ENCODE peak calls at places on chromosomes 5 and 9, in nine cellular contexts. J is PC-3; H is tibial nerve; C is CD4-positive, alpha-beta T cell; M is Panc1; P is gastrocnemius medialis; Z is ovary; W is HCT116; K is cardiac muscle cell. A is an unnamed sample.

GRCh38 chr5:39476466-39477215 is 51.9 kb upstream of the DAB2 start:
- DNase-seq in J (peak), H (no peak), C (no peak), M (no peak), P (no peak), Z (no peak), W (no peak), K (peak), A (no peak)

GRCh38 chr5:15821506-15821905 is 321.5 kb downstream of the FBXL7 start:
- DNase-seq in J (no peak), H (no peak), C (no peak), M (no peak), P (no peak), Z (no peak), W (no peak), K (peak), A (no peak)

GRCh38 chr9:2028888-2029287 is 13.7 kb downstream of the SMARCA2 start:
- DNase-seq in J (no peak), H (no peak), C (no peak), M (no peak), P (no peak), Z (no peak), W (no peak), K (no peak), A (no peak)

GRCh38 chr5:142422426-142422825 is 97.6 kb upstream of the SPRY4 start:
- DNase-seq in J (peak), H (no peak), C (no peak), M (no peak), P (no peak), Z (no peak), W (no peak), K (peak), A (peak)

GRCh38 chr9:135440620-135441019 is 39.0 kb upstream of the PPP1R26 start:
- DNase-seq in J (no peak), H (no peak), C (no peak), M (no peak), P (no peak), Z (no peak), W (peak), K (no peak), A (no peak)

GRCh38 chr9:124812401-124813016 is 35.6 kb downstream of the OLFML2A start:
- DNase-seq in J (peak), H (peak), C (no peak), M (no peak), P (no peak), Z (no peak), W (peak), K (peak), A (peak)

GRCh38 chr5:135094339-135095051 is 60.5 kb upstream of the PITX1 start:
- DNase-seq in J (no peak), H (no peak), C (no peak), M (no peak), P (no peak), Z (no peak), W (no peak), K (no peak), A (no peak)

GRCh38 chr5:123670981-123671557 is 159.1 kb downstream of the CSNK1G3 start:
- DNase-seq in J (peak), H (peak), C (peak), M (peak), P (no peak), Z (peak), W (peak), K (peak), A (peak)

GRCh38 chr5:112604741-112605390 is 132.8 kb upstream of the APC start:
- DNase-seq in J (peak), H (no peak), C (no peak), M (peak), P (no peak), Z (no peak), W (peak), K (peak), A (no peak)

GRCh38 chr5:154940772-154941620 is at the start of gene MRPL22:
- DNase-seq in J (peak), H (peak), C (peak), M (peak), P (peak), Z (peak), W (peak), K (peak), A (peak)

GRCh38 chr9:93132946-93133640 is 958 bp downstream of the NINJ1 start:
- DNase-seq in J (peak), H (no peak), C (no peak), M (no peak), P (no peak), Z (peak), W (no peak), K (peak), A (peak)

GRCh38 chr9:72952914-72953313 is at the start of gene ALDH1A1:
- DNase-seq in J (no peak), H (no peak), C (no peak), M (no peak), P (no peak), Z (peak), W (no peak), K (no peak), A (no peak)

GRCh38 chr9:95004452-95005275 is 278.2 kb downstream of the AOPEP start:
- DNase-seq in J (peak), H (no peak), C (peak), M (no peak), P (peak), Z (peak), W (no peak), K (peak), A (peak)

GRCh38 chr5:120614512-120614911 is 150.4 kb downstream of the PRR16 start:
- DNase-seq in J (no peak), H (no peak), C (no peak), M (no peak), P (no peak), Z (no peak), W (no peak), K (peak), A (peak)

GRCh38 chr5:159174511-159175168 is 34.7 kb downstream of the RNF145 start:
- DNase-seq in J (no peak), H (no peak), C (no peak), M (no peak), P (no peak), Z (no peak), W (no peak), K (peak), A (no peak)

GRCh38 chr5:35924950-35925722 is 13.3 kb downstream of the CAPSL start:
- DNase-seq in J (peak), H (peak), C (peak), M (peak), P (no peak), Z (peak), W (peak), K (peak), A (peak)

GRCh38 chr5:35924122-35924949 is 14.1 kb downstream of the CAPSL start:
- DNase-seq in J (peak), H (no peak), C (no peak), M (no peak), P (no peak), Z (no peak), W (no peak), K (peak), A (peak)

GRCh38 chr5:35921930-35922329 is 16.5 kb downstream of the CAPSL start:
- DNase-seq in J (no peak), H (no peak), C (no peak), M (no peak), P (no peak), Z (no peak), W (no peak), K (no peak), A (no peak)

GRCh38 chr5:35920890-35921289 is 17.5 kb downstream of the CAPSL start:
- DNase-seq in J (no peak), H (no peak), C (no peak), M (no peak), P (no peak), Z (no peak), W (no peak), K (peak), A (no peak)

GRCh38 chr5:35922468-35922867 is 16.0 kb downstream of the CAPSL start:
- DNase-seq in J (no peak), H (no peak), C (no peak), M (no peak), P (no peak), Z (no peak), W (no peak), K (no peak), A (no peak)
- TF ChIP-seq CTCF in J (no peak), H (no peak), C (no peak), M (no peak), P (no peak), Z (no peak), W (no peak), K (no peak), A (no peak)

DNA sequence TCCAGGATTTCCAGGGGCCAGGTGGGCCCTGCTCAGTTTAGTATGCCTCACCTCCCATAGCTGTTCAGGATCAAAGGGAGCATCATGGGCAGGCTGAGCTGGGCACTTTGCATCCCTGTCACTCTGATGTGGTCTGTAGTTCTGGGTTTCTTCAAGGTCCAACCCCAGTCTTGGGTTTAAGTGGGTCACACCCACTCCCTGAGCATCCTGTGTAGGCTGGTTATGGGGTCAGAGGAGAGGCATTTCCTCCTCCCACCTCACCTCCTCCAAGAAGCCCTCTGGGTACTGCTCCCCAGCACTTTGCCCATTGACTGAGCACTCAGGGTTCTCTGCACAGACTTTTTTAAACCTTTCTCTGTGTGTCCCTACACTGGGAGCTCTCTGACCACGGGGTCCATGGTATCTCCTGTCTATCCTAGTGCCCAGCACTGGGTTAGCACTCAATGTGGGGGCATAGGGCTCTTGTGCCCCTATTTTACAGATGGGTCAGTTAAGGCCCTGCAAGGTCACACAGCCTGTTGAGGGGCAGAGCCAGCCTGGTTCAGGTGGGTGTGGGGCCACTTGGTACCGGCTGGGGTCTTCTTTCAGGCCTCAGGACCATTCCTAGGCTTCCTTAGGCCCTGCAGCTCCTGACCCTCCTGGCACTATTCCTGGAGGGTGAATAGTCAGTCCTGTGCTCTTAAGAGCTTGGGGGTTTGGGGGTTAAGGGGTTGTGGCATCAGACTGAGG is 19.0 kb downstream of the CXXC5 start:
- DNase-seq in J (no peak), H (no peak), C (no peak), M (no peak), P (no peak), Z (no peak), W (no peak), K (no peak), A (no peak)
- H3K27ac ChIP-seq in J (no peak), H (peak), C (no peak), M (peak), P (peak), Z (no peak), W (peak), K (peak), A (peak)

DNA sequence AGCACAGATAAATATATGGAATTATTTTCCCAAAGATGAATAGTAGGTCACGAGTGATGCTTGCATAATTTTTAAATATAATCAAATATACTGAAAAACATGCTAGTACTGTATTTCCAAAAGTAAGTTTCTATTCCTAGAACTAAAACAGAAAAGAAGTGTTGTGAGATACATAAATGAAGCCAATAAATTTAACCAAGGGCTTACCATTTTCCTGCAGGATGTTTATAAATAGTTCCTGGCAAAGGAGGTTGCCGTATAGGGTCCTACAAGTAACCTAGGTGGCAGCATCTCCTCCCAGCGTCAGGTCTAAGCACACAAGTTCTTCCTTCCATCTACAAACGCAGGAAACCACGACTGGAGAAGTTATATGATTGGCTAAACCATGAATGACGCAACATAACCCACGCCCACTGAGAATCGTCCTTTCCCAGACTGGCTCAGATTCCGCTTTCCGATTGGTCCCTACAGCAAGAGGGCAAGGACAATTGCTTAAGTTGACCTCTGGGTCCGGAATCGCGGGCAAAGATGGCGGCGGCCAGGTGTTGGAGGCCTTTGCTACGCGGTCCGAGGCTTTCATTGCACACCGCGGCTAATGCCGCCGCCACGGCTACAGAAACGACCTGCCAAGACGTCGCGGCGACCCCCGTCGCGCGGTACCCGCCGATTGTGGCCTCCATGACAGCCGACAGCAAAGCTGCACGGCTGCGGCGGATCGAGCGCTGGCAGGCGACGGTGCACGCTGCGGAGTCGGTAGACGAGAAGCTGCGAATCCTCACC is at the start of gene MRPS30:
- DNase-seq in J (peak), H (peak), C (peak), M (peak), P (peak), Z (peak), W (peak), K (peak), A (peak)
- TF ChIP-seq CTCF in J (peak), H (peak), C (peak), M (peak), P (no peak), Z (peak), W (no peak), K (peak), A (peak)

GRCh38 chr9:128091144-128091543 is 23.1 kb downstream of the SLC25A25 start:
- DNase-seq in J (no peak), H (peak), C (no peak), M (no peak), P (no peak), Z (peak), W (no peak), K (peak), A (no peak)
- H3K27ac ChIP-seq in J (no peak), H (peak), C (no peak), M (no peak), P (peak), Z (no peak), W (no peak), K (peak), A (peak)

GRCh38 chr9:101393135-101393534 is 5.3 kb downstream of the MRPL50 start:
- DNase-seq in J (no peak), H (no peak), C (no peak), M (no peak), P (no peak), Z (no peak), W (no peak), K (no peak), A (no peak)

GRCh38 chr9:101387871-101388506 is 3.2 kb upstream of the BAAT start:
- DNase-seq in J (peak), H (no peak), C (no peak), M (no peak), P (no peak), Z (no peak), W (peak), K (peak), A (peak)

GRCh38 chr9:101383361-101383760 is 1.4 kb downstream of the BAAT start:
- DNase-seq in J (no peak), H (no peak), C (no peak), M (no peak), P (no peak), Z (no peak), W (no peak), K (no peak), A (no peak)

DNA sequence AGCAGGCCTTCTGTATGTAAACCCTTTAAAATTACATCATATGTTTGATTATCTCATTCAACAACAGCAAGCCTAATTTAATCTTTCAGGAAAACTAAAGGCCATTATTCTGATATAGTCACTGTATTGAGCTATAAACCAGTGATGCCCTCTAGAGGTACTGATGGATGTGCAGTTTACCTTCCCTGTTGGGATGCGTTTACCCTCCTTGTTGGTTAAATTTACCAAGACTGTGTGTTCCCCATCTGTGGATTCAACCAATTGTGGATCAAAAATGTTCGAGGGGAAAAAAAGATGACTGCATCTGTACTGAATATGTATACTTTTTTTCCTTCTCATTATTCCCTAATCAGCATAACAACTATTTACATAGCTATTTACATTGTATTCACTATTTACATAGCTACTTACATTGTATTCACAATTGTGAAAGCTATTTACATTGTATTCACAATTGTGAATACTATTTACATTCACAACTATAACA is 3.7 kb upstream of the BAAT start:
- DNase-seq in J (peak), H (no peak), C (no peak), M (no peak), P (no peak), Z (no peak), W (no peak), K (no peak), A (no peak)
- TF ChIP-seq CTCF in J (peak), H (no peak), C (no peak), M (no peak), P (no peak), Z (no peak), W (peak), K (peak), A (no peak)

DNA sequence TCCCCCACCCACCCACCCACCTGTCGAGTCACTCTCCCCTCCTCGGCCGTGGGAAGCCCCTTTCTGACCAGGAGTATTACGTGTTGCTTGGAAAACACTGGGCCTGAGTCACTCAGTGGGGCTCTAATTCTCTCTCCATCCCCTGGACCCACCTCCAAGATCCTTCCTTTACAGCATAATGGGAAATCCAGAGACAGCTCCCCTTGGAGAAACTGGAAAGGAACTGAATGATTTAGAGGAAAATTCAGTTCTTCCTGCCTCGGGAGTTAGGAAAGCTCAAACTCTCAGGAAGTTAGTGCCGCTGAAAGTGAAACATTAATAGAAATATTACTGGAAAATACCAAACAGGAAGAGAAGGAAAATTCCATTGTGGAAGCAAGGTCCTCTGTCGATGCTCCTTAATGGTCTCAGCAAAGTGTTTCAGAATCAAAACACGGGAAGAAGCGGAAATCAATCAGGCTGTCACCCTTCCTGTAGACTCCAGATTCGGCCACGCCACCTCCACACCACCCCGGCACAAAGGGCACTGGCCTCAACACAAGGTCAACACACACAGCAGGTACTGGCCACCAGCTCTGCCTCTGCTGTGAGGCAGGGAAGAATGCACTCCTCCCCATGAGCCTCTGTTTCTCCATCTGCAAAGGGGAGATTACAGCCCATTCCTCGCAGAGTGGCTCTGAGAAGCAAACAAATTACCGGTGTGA is 9.6 kb downstream of the SHB start:
- DNase-seq in J (no peak), H (no peak), C (no peak), M (no peak), P (no peak), Z (no peak), W (no peak), K (no peak), A (no peak)
- H3K27ac ChIP-seq in J (no peak), H (no peak), C (no peak), M (peak), P (peak), Z (no peak), W (no peak), K (no peak), A (peak)

DNA sequence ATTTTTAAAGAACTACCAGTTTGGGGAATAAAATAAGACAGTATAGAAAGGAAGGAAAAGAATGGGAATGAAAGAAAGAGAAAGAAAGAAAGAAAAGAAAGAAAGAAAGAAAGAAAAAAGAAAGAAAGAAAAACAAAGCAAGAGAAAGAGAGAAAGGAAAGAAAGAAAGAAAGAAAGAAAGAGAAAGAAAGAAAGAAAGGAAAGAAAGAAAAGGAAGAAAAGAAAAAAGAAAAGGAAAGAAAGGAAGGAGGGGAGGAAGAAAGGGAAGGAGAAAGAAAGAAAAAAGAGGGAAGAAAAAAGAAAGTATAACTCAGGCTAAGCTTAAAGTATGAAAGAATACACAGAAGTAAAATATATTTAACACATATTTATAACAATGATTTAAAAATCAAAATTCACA is 51.0 kb upstream of the FGF10 start:
- DNase-seq in J (no peak), H (no peak), C (no peak), M (no peak), P (no peak), Z (no peak), W (no peak), K (no peak), A (no peak)
- TF ChIP-seq CTCF in J (no peak), H (no peak), C (peak), M (no peak), P (no peak), Z (no peak), W (no peak), K (no peak), A (no peak)

GRCh38 chr9:15248596-15248995 is 58.4 kb downstream of the TTC39B start:
- DNase-seq in J (no peak), H (no peak), C (no peak), M (no peak), P (no peak), Z (no peak), W (no peak), K (no peak), A (no peak)
- H3K27ac ChIP-seq in J (no peak), H (no peak), C (no peak), M (no peak), P (no peak), Z (no peak), W (no peak), K (no peak), A (no peak)